ENCODE peak calls at places on chromosome 1, in four cellular contexts. One of them, this sample, is unnamed.
A peak's percentile ranks its signal among the peaks of the same experiment; 100 is the strongest.

GRCh38 chr1:109959974-109960744 is 24.4 kb upstream of the AHCYL1 start:
- DNase-seq in uterus: no peak
- DNase-seq in H54: peak; percentile 57
- DNase-seq in IMR-90: peak; percentile 78
- DNase-seq in this sample: no peak

GRCh38 chr1:201696217-201696761 is 132.7 kb upstream of the IPO9 start:
- DNase-seq in uterus: peak; percentile 84
- DNase-seq in H54: peak; percentile 88
- DNase-seq in IMR-90: peak; percentile 93
- DNase-seq in this sample: no peak

GRCh38 chr1:226404904-226405222 is 3.0 kb downstream of the PARP1 start:
- DNase-seq in uterus: no peak
- DNase-seq in H54: no peak
- DNase-seq in IMR-90: no peak
- DNase-seq in this sample: no peak

GRCh38 chr1:60101516-60101915 is 27.9 kb upstream of the C1orf87 start:
- DNase-seq in uterus: no peak
- DNase-seq in H54: no peak
- DNase-seq in IMR-90: no peak
- DNase-seq in this sample: no peak

GRCh38 chr1:32713081-32713480 is 10.5 kb upstream of the SYNC start:
- DNase-seq in uterus: no peak
- DNase-seq in H54: no peak
- DNase-seq in IMR-90: no peak
- DNase-seq in this sample: no peak

GRCh38 chr1:71660417-71660816 is 579.6 kb upstream of the ZRANB2 start:
- DNase-seq in uterus: no peak
- DNase-seq in H54: no peak
- DNase-seq in IMR-90: peak; percentile 60
- DNase-seq in this sample: no peak

GRCh38 chr1:198656500-198656932 is 17.7 kb downstream of the PTPRC start:
- DNase-seq in uterus: peak; percentile 15
- DNase-seq in H54: no peak
- DNase-seq in IMR-90: no peak
- DNase-seq in this sample: peak; percentile 7

GRCh38 chr1:52955129-52955970 is 28.3 kb downstream of the SCP2 start:
- DNase-seq in uterus: no peak
- DNase-seq in H54: no peak
- DNase-seq in IMR-90: peak; percentile 85
- DNase-seq in this sample: peak; percentile 26

GRCh38 chr1:40384413-40384762 is 10.9 kb downstream of the SMAP2 start:
- DNase-seq in uterus: no peak
- DNase-seq in H54: no peak
- DNase-seq in IMR-90: no peak
- DNase-seq in this sample: peak; percentile 69

GRCh38 chr1:8473892-8474300 is 156.0 kb downstream of the SLC45A1 start:
- DNase-seq in uterus: no peak
- DNase-seq in H54: no peak
- DNase-seq in IMR-90: no peak
- DNase-seq in this sample: no peak

DNA sequence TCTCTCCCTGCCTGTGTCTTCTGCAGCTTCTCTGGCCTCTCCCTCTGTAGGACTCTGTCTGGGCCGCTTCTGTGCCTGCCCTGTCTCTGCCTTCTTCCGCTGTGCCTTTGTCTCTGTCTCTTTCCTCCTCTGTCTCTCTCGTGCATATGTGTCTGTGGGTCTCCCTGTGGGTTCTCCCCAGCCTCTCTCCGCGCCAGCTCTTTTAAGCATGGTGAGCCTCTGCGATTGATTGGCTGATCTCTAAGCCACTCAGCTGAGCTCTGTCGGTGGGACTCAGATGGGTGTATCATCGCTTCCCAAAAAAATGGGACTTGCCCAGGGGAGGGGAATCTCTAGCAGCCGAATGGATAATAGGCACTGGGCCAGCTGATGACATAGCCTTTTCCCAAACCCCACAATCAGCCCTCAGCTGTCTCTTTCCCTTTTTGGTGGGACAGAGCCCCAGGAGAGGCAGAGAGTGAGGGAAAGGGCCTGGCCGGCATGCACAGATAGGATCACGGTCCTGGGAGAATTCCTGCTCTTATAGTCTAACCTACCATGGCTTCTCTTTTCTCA is at the start of gene ADAMTS4:
- DNase-seq in uterus: peak; percentile 92
- DNase-seq in H54: no peak
- DNase-seq in IMR-90: peak; percentile 76
- DNase-seq in this sample: no peak
- TF ChIP-seq POLR2A in uterus: peak; percentile 57
- TF ChIP-seq POLR2A in H54: no peak
- TF ChIP-seq POLR2A in IMR-90: peak; percentile 71
- TF ChIP-seq POLR2A in this sample: no peak

GRCh38 chr1:39026051-39026946 is at the start of gene NDUFS5:
- DNase-seq in uterus: peak; percentile 93
- DNase-seq in H54: peak; percentile 84
- DNase-seq in IMR-90: peak; percentile 95
- DNase-seq in this sample: peak; percentile 90
- TF ChIP-seq POLR2A in uterus: peak; percentile 53
- TF ChIP-seq POLR2A in H54: peak; percentile 97
- TF ChIP-seq POLR2A in IMR-90: peak; percentile 98
- TF ChIP-seq POLR2A in this sample: peak; percentile 99

GRCh38 chr1:77686784-77687518 is 4.5 kb upstream of the ZZZ3 start:
- DNase-seq in uterus: no peak
- DNase-seq in H54: no peak
- DNase-seq in IMR-90: no peak
- DNase-seq in this sample: no peak

GRCh38 chr1:77682442-77683141 is at the start of gene ZZZ3:
- DNase-seq in uterus: peak; percentile 94
- DNase-seq in H54: peak; percentile 72
- DNase-seq in IMR-90: peak; percentile 95
- DNase-seq in this sample: peak; percentile 96

GRCh38 chr1:77680173-77680572 is 2.3 kb downstream of the ZZZ3 start:
- DNase-seq in uterus: no peak
- DNase-seq in H54: no peak
- DNase-seq in IMR-90: no peak
- DNase-seq in this sample: no peak

GRCh38 chr1:77683836-77684148 is 1.3 kb upstream of the ZZZ3 start:
- DNase-seq in uterus: no peak
- DNase-seq in H54: no peak
- DNase-seq in IMR-90: no peak
- DNase-seq in this sample: no peak

GRCh38 chr1:77683142-77683835 is 831 bp upstream of the ZZZ3 start:
- DNase-seq in uterus: peak; percentile 91
- DNase-seq in H54: peak; percentile 81
- DNase-seq in IMR-90: peak; percentile 89
- DNase-seq in this sample: peak; percentile 93
- TF ChIP-seq POLR2A in uterus: no peak
- TF ChIP-seq POLR2A in H54: peak; percentile 49
- TF ChIP-seq POLR2A in IMR-90: peak; percentile 17
- TF ChIP-seq POLR2A in this sample: peak; percentile 42

GRCh38 chr1:18950415-18951026 is 6.0 kb downstream of the IFFO2 start:
- DNase-seq in uterus: no peak
- DNase-seq in H54: no peak
- DNase-seq in IMR-90: no peak
- DNase-seq in this sample: no peak
- TF ChIP-seq POLR2A in uterus: peak; percentile 26
- TF ChIP-seq POLR2A in H54: no peak
- TF ChIP-seq POLR2A in IMR-90: no peak
- TF ChIP-seq POLR2A in this sample: no peak

DNA sequence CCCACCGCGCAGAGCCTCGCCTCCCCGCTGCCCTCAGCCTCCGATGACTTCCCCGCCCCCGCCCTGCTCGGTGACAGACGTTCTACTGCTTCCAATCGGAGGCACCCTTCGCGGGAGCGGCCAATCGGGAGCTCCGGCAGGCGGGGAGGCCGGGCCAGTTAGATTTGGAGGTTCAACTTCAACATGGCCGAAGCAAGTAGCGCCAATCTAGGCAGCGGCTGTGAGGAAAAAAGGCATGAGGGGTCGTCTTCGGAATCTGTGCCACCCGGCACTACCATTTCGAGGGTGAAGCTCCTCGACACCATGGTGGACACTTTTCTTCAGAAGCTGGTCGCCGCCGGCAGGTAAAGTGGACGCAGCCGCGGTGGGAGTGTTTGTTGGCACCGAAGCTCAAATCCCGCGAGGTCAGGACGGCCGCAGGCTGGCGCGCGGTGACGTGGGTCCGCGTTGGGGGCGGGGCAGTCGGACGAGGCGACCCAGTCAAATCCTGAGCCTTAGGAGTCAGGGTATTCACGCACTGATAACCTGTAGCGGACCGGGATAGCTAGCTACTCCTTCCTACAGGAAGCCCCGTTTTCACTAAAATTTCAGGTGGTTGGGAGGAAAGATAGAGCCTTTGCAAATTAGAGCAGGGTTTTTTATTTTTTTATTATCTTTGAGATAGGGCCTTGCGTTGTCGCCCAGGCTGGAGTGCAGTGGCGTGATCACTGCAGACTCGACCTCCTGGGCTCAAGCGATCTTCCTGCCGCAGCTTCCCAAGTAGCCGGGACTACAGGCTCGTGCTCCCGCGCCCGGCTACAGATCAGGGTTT is at the start of gene PMF1:
- DNase-seq in uterus: peak; percentile 97
- DNase-seq in H54: peak; percentile 100
- DNase-seq in IMR-90: peak; percentile 94
- DNase-seq in this sample: peak; percentile 96
- TF ChIP-seq POLR2A in uterus: peak; percentile 52
- TF ChIP-seq POLR2A in H54: peak; percentile 61
- TF ChIP-seq POLR2A in IMR-90: peak; percentile 89
- TF ChIP-seq POLR2A in this sample: peak; percentile 94

DNA sequence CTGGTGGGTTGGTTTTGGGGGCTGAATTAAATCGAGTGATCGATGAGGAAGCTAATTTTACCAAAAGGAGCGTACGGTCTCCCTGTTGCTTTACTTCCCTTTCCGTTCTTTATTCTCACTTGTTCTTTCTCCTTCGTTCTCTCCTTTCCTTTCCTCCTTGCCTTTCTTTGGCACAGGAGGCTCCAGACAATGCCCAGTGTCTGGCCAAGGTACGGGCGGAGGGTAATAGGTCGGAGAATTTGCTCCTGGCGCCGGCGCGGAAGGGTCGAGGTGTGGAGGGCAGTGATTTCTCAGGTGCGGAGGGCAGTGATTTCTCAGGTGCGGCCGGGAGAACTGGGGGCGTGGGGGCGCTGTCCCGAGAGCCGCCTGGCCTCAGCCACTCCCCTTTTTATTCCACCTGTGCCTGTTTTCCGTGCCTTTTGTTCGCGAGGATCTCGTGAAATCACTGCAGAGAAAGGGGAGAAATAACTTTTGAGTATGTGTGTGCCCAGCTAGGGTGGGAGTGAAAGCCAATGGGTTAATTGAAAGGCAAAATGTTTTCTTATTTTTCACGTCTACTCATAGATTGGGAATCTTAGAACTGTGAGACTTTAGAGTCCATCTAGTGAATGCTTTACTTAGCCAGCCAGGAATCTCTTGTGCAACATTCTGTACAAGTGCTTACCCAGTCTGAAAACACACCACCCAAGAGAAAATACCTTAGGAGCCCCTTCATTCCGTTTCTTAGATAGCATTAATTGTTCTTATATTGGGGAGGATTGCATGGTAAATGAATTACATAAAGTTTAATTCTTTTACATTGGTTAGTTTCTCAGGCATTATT is 1.3 kb downstream of the FNBP1L start:
- DNase-seq in uterus: no peak
- DNase-seq in H54: no peak
- DNase-seq in IMR-90: peak; percentile 65
- DNase-seq in this sample: peak; percentile 18
- TF ChIP-seq POLR2A in uterus: no peak
- TF ChIP-seq POLR2A in H54: no peak
- TF ChIP-seq POLR2A in IMR-90: no peak
- TF ChIP-seq POLR2A in this sample: no peak

DNA sequence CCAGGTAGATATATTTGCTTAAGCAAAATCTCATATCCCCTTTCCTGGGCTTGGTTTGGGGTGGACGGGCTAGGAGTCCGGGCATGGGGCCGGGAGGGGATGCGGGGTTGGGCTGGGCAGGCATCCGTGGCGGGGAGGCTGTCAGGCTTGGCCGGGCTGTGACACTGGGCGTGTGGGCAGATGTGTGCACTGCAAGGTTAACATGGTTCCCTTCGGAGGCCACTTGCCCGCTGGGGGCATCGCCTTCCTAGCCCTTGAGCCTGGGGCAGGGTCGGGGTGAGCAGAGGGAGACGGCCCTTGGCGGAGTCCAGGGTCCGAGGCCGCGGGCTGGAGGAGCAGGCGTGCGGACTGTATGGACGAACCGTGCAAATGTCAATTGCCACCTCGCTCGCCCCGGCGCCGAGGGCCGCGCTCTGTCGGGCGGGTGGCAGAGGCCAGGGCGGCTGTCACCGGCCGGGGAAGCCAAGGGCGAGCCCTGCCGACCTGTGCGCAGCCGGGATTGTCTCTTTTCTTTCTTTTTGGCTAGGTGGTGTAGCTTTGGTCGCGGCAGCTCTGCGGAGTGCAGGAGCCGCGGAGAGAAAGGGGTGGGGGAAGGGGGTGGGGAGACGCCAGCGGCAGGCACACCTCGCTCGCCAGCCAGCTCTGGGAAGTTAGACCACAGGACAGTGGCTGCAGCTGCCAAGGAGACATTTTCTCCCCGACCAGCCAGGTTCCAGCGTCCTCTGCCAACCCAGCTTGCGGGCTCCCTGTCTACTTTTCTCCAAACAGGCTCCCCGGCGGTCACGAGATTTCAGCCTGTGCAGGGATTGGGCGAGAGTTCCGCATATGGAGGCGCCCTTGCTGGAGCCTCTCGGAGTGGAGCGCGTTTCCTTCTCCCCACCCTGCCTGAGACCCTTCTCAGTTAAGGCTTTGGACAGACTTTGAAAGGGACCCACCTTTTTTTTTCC is 1.3 kb downstream of the RCOR3 start:
- DNase-seq in uterus: peak; percentile 68
- DNase-seq in H54: peak; percentile 52
- DNase-seq in IMR-90: peak; percentile 61
- DNase-seq in this sample: peak; percentile 79
- TF ChIP-seq POLR2A in uterus: no peak
- TF ChIP-seq POLR2A in H54: peak; percentile 64
- TF ChIP-seq POLR2A in IMR-90: peak; percentile 33
- TF ChIP-seq POLR2A in this sample: peak; percentile 51